ENCODE peak calls at places on chromosomes 5 and 9, in four cellular contexts. H, O, R and B are unnamed samples.

GRCh38 chr5:123610665-123611406 is 98.9 kb downstream of the CSNK1G3 start:
- DNase-seq in R (peak; percentile 67), H (peak; percentile 72), O (peak; percentile 84), B (peak; percentile 28)

GRCh38 chr5:154779105-154779504 is 23.9 kb downstream of the LARP1 start:
- DNase-seq in O (peak; percentile 61), H (no peak), R (no peak), B (no peak)

GRCh38 chr5:125823572-125823971 is 599.6 kb upstream of the GRAMD2B start:
- DNase-seq in R (no peak), O (no peak), H (no peak), B (no peak)

GRCh38 chr5:116361171-116361967 is 213.3 kb downstream of the SEMA6A start:
- DNase-seq in H (no peak), O (peak; percentile 44), R (no peak), B (no peak)

GRCh38 chr5:149309354-149309753 is 35.9 kb upstream of the GRPEL2 start:
- DNase-seq in O (no peak), R (no peak), H (no peak), B (no peak)

GRCh38 chr5:156722358-156722757 is 127.7 kb upstream of the PPP1R2B start:
- DNase-seq in O (no peak), R (no peak), H (no peak), B (no peak)

GRCh38 chr9:74120470-74120869 is 376.7 kb upstream of the RORB start:
- DNase-seq in H (no peak), R (peak; percentile 2), O (no peak), B (no peak)

GRCh38 chr9:1513105-1513504 is 462.9 kb downstream of the DMRT2 start:
- DNase-seq in O (no peak), R (no peak), H (no peak), B (no peak)

GRCh38 chr5:150523472-150524350 is 15.8 kb downstream of the NDST1 start:
- DNase-seq in H (peak; percentile 52), R (peak; percentile 73), O (peak; percentile 89), B (peak; percentile 35)

GRCh38 chr5:31232273-31232888 is 38.9 kb downstream of the CDH6 start:
- DNase-seq in O (peak; percentile 76), H (no peak), R (peak; percentile 54), B (peak; percentile 2)

GRCh38 chr5:61632064-61632463 is 300.0 kb downstream of the ZSWIM6 start:
- DNase-seq in R (no peak), O (peak; percentile 12), H (no peak), B (no peak)

GRCh38 chr5:127934791-127935256 is 148.7 kb upstream of the SLC12A2 start:
- DNase-seq in R (no peak), O (peak; percentile 63), H (no peak), B (no peak)

GRCh38 chr9:89047667-89048066 is 56.4 kb downstream of the S1PR3 start:
- DNase-seq in O (no peak), R (no peak), H (no peak), B (no peak)

GRCh38 chr5:148830220-148830619 is 3.8 kb downstream of the ADRB2 start:
- DNase-seq in O (no peak), H (no peak), R (no peak), B (no peak)

GRCh38 chr5:89281211-89281610 is 398.2 kb upstream of the MEF2C start:
- DNase-seq in H (no peak), O (no peak), R (no peak), B (no peak)

GRCh38 chr9:32706004-32706749 is 70.7 kb upstream of the TAF1L start:
- DNase-seq in O (peak; percentile 17), H (no peak), R (no peak), B (no peak)

GRCh38 chr5:123087173-123088030 is 1.6 kb upstream of the PRDM6 start:
- DNase-seq in R (no peak), H (no peak), O (no peak), B (no peak)

GRCh38 chr9:79165006-79165405 is 406.8 kb upstream of the TLE4 start:
- DNase-seq in H (no peak), O (peak; percentile 28), R (no peak), B (no peak)

GRCh38 chr5:108025009-108025408 is 354.3 kb upstream of the EFNA5 start:
- DNase-seq in H (no peak), O (no peak), R (no peak), B (no peak)

GRCh38 chr9:81671880-81672280 is 17.5 kb downstream of the TLE1 start:
- DNase-seq in O (peak; percentile 98), H (peak; percentile 70), R (no peak), B (no peak)

GRCh38 chr5:151805414-151806225 is 33.9 kb downstream of the G3BP1 start:
- DNase-seq in H (peak; percentile 6), O (peak; percentile 81), R (no peak), B (no peak)

GRCh38 chr5:149543361-149544198 is 7.7 kb downstream of the CSNK1A1 start:
- DNase-seq in H (no peak), O (peak; percentile 52), R (no peak), B (no peak)

GRCh38 chr5:37520811-37521210 is 141.7 kb downstream of the WDR70 start:
- DNase-seq in H (no peak), O (no peak), R (no peak), B (no peak)

DNA sequence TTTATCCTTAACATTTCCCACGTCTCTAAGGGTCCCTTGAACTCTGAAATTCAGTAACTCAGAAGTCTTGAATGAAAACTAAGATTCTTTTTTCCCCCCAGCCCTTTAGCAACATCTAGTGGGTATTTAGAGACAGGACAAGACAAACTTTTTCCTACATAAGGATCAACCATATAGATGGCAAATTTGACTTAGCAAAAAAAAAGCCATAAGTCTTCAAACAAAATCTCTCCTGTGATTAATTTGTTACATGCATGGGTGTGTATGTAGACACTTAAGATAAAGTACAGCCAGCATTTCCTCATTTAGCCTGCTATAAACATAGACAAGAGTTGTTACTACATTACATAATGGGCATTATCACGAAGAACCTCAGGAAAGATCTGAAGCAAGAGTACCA is 29.1 kb upstream of the ANKRD31 start:
- DNase-seq in H (no peak), O (peak; percentile 50), R (peak; percentile 2), B (no peak)
- TF ChIP-seq CTCF in H (peak; percentile 36), O (peak; percentile 55), R (peak; percentile 67), B (peak; percentile 42)

DNA sequence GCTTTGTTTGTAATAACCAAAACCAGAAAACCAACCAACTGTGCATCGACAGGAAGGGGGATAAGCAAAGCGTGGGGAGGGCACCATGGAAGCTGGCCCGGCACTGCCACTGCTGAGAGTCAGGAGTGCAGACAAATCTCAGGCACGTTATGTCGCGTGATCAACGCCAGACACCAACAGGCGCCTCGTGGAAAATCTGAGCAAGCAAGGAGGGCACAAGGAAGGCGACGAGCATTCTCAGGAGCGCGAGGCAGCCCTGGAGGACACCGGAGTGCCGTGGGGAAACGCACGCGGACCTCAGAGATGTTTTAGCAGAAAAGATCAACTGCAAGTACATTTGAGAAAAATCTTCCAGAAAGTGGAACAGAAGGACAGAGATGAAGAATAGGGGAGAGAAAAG is 15.1 kb upstream of the NSMF start:
- DNase-seq in H (no peak), R (no peak), O (no peak), B (no peak)
- TF ChIP-seq CTCF in H (no peak), R (no peak), O (no peak), B (no peak)

GRCh38 chr9:104142799-104143553 is 48.9 kb downstream of the SMC2 start:
- DNase-seq in R (no peak), O (no peak), H (no peak), B (no peak)

GRCh38 chr9:104138243-104138642 is 44.1 kb downstream of the SMC2 start:
- DNase-seq in H (no peak), R (no peak), O (no peak), B (no peak)

GRCh38 chr9:104144336-104144735 is 50.2 kb downstream of the SMC2 start:
- DNase-seq in H (no peak), R (no peak), O (no peak), B (no peak)

GRCh38 chr9:104143554-104143919 is 49.4 kb downstream of the SMC2 start:
- DNase-seq in O (no peak), H (no peak), R (no peak), B (no peak)
- TF ChIP-seq CTCF in O (no peak), H (no peak), R (no peak), B (no peak)

DNA sequence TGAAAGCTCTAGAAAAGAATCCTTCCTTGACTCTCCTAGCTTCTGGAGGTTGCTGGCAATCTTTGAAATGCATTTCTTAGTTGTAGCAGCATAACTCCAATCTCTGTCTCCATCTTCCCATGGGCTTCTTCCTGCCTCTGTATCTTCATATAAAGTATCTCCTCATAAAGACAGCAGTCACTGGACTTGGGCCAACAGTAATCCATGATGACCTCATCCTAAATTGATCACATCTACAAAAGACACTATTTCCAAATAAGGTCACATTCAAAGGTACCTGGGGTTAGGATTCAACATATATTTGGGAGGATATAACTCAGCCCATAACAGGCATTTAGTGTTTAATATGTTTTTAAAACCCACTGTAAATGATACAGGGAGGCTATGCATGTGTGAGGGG is 123.3 kb downstream of the MLLT3 start:
- DNase-seq in R (no peak), O (no peak), H (no peak), B (no peak)
- TF ChIP-seq CTCF in R (no peak), O (no peak), H (no peak), B (no peak)

GRCh38 chr5:171405615-171406014 is 13.8 kb upstream of the FGF18 start:
- DNase-seq in H (no peak), O (peak; percentile 45), R (peak; percentile 33), B (no peak)
- TF ChIP-seq CTCF in H (peak; percentile 12), O (peak; percentile 45), R (peak; percentile 70), B (no peak)

DNA sequence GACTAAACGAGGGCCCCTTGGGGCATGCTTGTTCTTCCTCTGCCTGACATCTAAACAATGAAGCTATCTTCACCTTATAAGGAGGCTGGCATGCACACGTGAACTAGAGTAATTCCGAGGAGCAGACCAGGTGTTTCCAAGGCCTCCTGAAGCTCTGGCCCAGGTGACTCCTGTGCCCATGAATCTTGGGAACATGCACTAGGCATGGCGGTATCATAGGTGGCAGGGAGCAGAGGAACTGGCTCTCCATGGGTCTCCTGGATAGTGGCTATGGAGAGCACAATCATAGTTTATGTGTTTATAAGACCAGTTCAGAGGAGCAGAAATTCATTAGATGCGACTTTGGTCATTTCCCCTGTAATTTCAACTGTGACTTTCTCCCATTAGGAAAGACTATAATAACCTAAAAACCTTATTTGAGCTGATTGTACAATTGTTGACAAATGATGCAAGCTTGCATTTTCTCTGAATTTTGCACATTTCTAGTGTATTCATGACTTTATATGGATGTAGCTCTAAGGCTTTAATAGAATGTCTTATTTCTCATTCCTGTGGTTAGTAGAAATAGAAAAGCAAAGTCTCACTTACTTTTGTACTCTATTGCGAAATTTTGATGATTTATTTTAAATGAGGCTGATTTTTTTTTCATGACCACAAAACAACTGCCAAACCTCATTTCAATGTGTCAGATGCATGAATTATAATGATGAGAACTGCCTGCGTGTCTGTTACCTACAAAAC is 135.3 kb upstream of the RPS23 start:
- DNase-seq in H (no peak), R (no peak), O (peak; percentile 88), B (no peak)
- TF ChIP-seq CTCF in H (no peak), R (no peak), O (no peak), B (no peak)

GRCh38 chr9:130327070-130327780 is 61.7 kb downstream of the HMCN2 start:
- DNase-seq in H (no peak), O (no peak), R (no peak), B (peak; percentile 49)
- TF ChIP-seq CTCF in H (no peak), O (peak; percentile 48), R (peak; percentile 49), B (peak; percentile 19)

GRCh38 chr9:109953813-109954489 is 174.0 kb downstream of the PALM2AKAP2 start:
- DNase-seq in O (no peak), R (peak; percentile 83), H (no peak), B (no peak)
- TF ChIP-seq CTCF in O (peak; percentile 38), R (peak; percentile 90), H (no peak), B (peak; percentile 46)